ENCODE peak calls at places on chromosome 5, in seven cellular contexts. T is endothelial cell, X is HuH-7, S is A549, D is ELR, I is NCI-H510A, H is NCI-H2171. A is an unnamed sample.

GRCh38 chr5:145324101-145324500 is 511.0 kb downstream of the PRELID2 start:
- DNase-seq in I (no peak), T (no peak), S (no peak), D (no peak), H (no peak), X (no peak), A (no peak)

GRCh38 chr5:36079200-36079761 is 12.6 kb upstream of the UGT3A2 start:
- DNase-seq in S (peak), X (peak), I (peak), T (peak), D (peak), H (peak), A (no peak)

GRCh38 chr5:26868504-26868903 is 169.9 kb downstream of the CDH9 start:
- DNase-seq in H (no peak), T (no peak), D (no peak), X (no peak), I (no peak), S (no peak), A (no peak)

GRCh38 chr5:152349683-152350526 is 55.2 kb downstream of the NMUR2 start:
- DNase-seq in X (peak), S (peak), I (no peak), T (peak), D (peak), H (peak), A (no peak)

GRCh38 chr5:171571663-171572062 is 152.2 kb downstream of the FGF18 start:
- DNase-seq in S (no peak), X (no peak), T (no peak), H (no peak), I (no peak), D (peak), A (no peak)

GRCh38 chr5:43041131-43041668 is 1.1 kb upstream of the ANXA2R start:
- DNase-seq in T (no peak), X (no peak), H (no peak), I (no peak), S (no peak), D (no peak), A (no peak)

GRCh38 chr5:163504091-163504931 is 1.1 kb upstream of the MAT2B start:
- DNase-seq in S (no peak), X (no peak), I (no peak), D (peak), T (peak), H (no peak), A (peak)

GRCh38 chr5:56311306-56311904 is 78.3 kb upstream of the ANKRD55 start:
- DNase-seq in X (no peak), I (no peak), S (no peak), D (no peak), H (no peak), T (no peak), A (no peak)

GRCh38 chr5:38845555-38846378 is at the start of gene OSMR:
- DNase-seq in S (peak), H (peak), X (peak), T (peak), I (no peak), D (peak), A (no peak)

GRCh38 chr5:113435571-113435970 is 782 bp upstream of the TSSK1B start:
- DNase-seq in D (no peak), X (no peak), T (no peak), H (no peak), S (no peak), I (no peak), A (no peak)

GRCh38 chr5:134509308-134510040 is 16.0 kb upstream of the JADE2 start:
- DNase-seq in H (no peak), S (no peak), T (no peak), I (no peak), D (peak), X (no peak), A (no peak)

GRCh38 chr5:14339467-14339866 is 196.3 kb downstream of the TRIO start:
- DNase-seq in I (no peak), S (no peak), H (no peak), T (no peak), D (no peak), X (no peak), A (no peak)

GRCh38 chr5:96344678-96345612 is 88.1 kb downstream of the PCSK1 start:
- DNase-seq in S (peak), D (peak), H (no peak), T (peak), I (no peak), X (no peak), A (no peak)

GRCh38 chr5:138653502-138653901 is 78.3 kb upstream of the HSPA9 start:
- DNase-seq in T (no peak), S (no peak), I (no peak), D (peak), X (no peak), H (no peak), A (no peak)

GRCh38 chr5:150139334-150139733 is 16.3 kb downstream of the PDGFRB start:
- DNase-seq in S (no peak), H (no peak), X (no peak), I (no peak), D (peak), T (no peak), A (no peak)

GRCh38 chr5:167951121-167951520 is 340.3 kb upstream of the WWC1 start:
- DNase-seq in S (no peak), D (no peak), X (no peak), I (no peak), H (no peak), T (no peak), A (no peak)

GRCh38 chr5:152688561-152689274 is 283.6 kb upstream of the NMUR2 start:
- DNase-seq in I (no peak), X (no peak), H (no peak), S (peak), D (peak), T (no peak), A (no peak)

GRCh38 chr5:133333561-133334150 is 278.7 kb downstream of the FSTL4 start:
- DNase-seq in S (no peak), X (no peak), H (no peak), I (no peak), T (no peak), D (no peak), A (no peak)

GRCh38 chr5:42241636-42242035 is 181.6 kb upstream of the GHR start:
- DNase-seq in D (no peak), X (no peak), S (no peak), I (no peak), H (no peak), T (no peak), A (no peak)

GRCh38 chr5:135979510-135979909 is 24.7 kb upstream of the LECT2 start:
- DNase-seq in X (no peak), H (no peak), S (no peak), T (no peak), I (no peak), D (no peak), A (no peak)

GRCh38 chr5:137933491-137933911 is 44.2 kb downstream of the PKD2L2 start:
- DNase-seq in X (no peak), H (peak), T (no peak), D (no peak), I (no peak), S (no peak), A (no peak)

GRCh38 chr5:172049226-172049796 is 42.9 kb upstream of the FBXW11 start:
- DNase-seq in I (no peak), S (no peak), D (no peak), T (no peak), X (no peak), H (no peak), A (no peak)

GRCh38 chr5:162990856-162991497 is 446.4 kb upstream of the CCNG1 start:
- DNase-seq in H (no peak), T (no peak), I (no peak), X (no peak), D (no peak), S (no peak), A (no peak)

GRCh38 chr5:9498541-9499497 is 47.1 kb downstream of the SEMA5A start:
- DNase-seq in T (peak), D (peak), H (no peak), X (peak), S (no peak), I (peak), A (no peak)

GRCh38 chr5:141223112-141223783 is at the start of gene PCDHB14:
- DNase-seq in D (peak), X (peak), S (no peak), I (no peak), T (peak), H (peak), A (no peak)

GRCh38 chr5:15003511-15003920 is 131.9 kb upstream of the ANKH start:
- DNase-seq in X (peak), D (peak), H (peak), S (peak), I (peak), T (peak), A (peak)

GRCh38 chr5:117039035-117039434 is 464.4 kb upstream of the SEMA6A start:
- DNase-seq in T (no peak), I (no peak), S (no peak), D (no peak), X (no peak), H (no peak), A (no peak)

GRCh38 chr5:172897691-172898512 is 61.3 kb upstream of the RPL26L1 start:
- DNase-seq in H (no peak), I (no peak), S (peak), D (peak), X (no peak), T (no peak), A (no peak)

GRCh38 chr5:147481857-147482256 is 28.0 kb downstream of the DPYSL3 start:
- DNase-seq in H (no peak), T (no peak), I (no peak), S (no peak), D (peak), X (no peak), A (no peak)

GRCh38 chr5:168898261-168898911 is 319.2 kb upstream of the PANK3 start:
- DNase-seq in S (no peak), T (no peak), H (peak), D (no peak), X (no peak), I (no peak), A (no peak)

GRCh38 chr5:21391506-21391905 is 1403.5 kb upstream of the CDH18 start:
- DNase-seq in I (no peak), S (no peak), X (no peak), H (peak), D (peak), T (no peak), A (no peak)

A was measured in stimulated activated naive B cell treated with anti-CD40 and anti-IgM and Interleukin-4, amounts not matched to agents 10 μg/mL and 1 μg/mL and 100 μg/mL, for 72 hours.